ENCODE peak calls at places on chromosomes 1 and 21, in eight cellular contexts. D is H9; H is AG10803; E is stimulated activated CD4-positive, alpha-beta T cell treated with anti-CD3 and anti-CD28 coated beads, TNF-alpha, amount 100 ng/mL, for 48 hours; U is NCI-H1092; A is astrocyte of the cerebellum; O is ovary; P is stimulated activated CD8-positive, alpha-beta memory T cell treated with anti-CD3 and anti-CD28 coated beads, Interleukin-15, amount 100 ng/mL, for 24 hours. K is an unnamed sample.

GRCh38 chr1:161083743-161084084 is 5.6 kb downstream of the NECTIN4 start:
- DNase-seq in E (no peak), P (no peak), U (no peak), H (no peak), D (no peak), A (no peak), O (no peak), K (no peak)

GRCh38 chr1:44283524-44284173 is 70.4 kb downstream of the DMAP1 start:
- DNase-seq in A (no peak), H (no peak), D (no peak), O (no peak), E (no peak), P (no peak), U (peak; percentile 94), K (no peak)

GRCh38 chr21:41024341-41025056 is 143.5 kb upstream of the BACE2 start:
- DNase-seq in O (no peak), A (peak; percentile 31), E (no peak), D (no peak), U (peak; percentile 50), H (no peak), P (no peak), K (no peak)

GRCh38 chr21:32329331-32329730 is 30.7 kb downstream of the MRAP start:
- DNase-seq in D (no peak), P (no peak), E (no peak), H (peak; percentile 88), U (no peak), O (no peak), A (no peak), K (no peak)

GRCh38 chr1:20164694-20165202 is 21.1 kb upstream of the UBXN10 start:
- DNase-seq in P (no peak), A (no peak), H (no peak), E (no peak), O (no peak), U (no peak), D (no peak), K (no peak)

GRCh38 chr1:72283204-72284083 is 1.1 kb upstream of the NEGR1 start:
- DNase-seq in D (peak; percentile 41), O (peak; percentile 78), H (peak; percentile 88), E (peak; percentile 14), U (peak; percentile 49), P (no peak), A (peak; percentile 38), K (peak; percentile 33)

GRCh38 chr21:18959817-18960216 is 556.2 kb upstream of the TMPRSS15 start:
- DNase-seq in E (no peak), P (no peak), H (no peak), A (no peak), U (no peak), D (no peak), O (no peak), K (no peak)

GRCh38 chr1:33043267-33044090 is 6.8 kb upstream of the AK2 start:
- DNase-seq in A (no peak), U (no peak), O (no peak), E (no peak), H (no peak), D (no peak), P (no peak), K (no peak)

GRCh38 chr1:171431994-171432393 is 53.3 kb upstream of the PRRC2C start:
- DNase-seq in U (no peak), D (no peak), P (no peak), O (no peak), A (no peak), H (no peak), E (no peak), K (no peak)